ENCODE peak calls at places on chromosome 19, in nine cellular contexts. V is mesothelial cell of epicardium; W is NAMALWA; T is activated CD4-positive, CD25-positive, alpha-beta regulatory T cell treated with anti-CD3 and anti-CD28 coated beads, Interleukin-2, amount 50 U/mL, for 16 hours; J is foreskin fibroblast; I is DMS153; O is left ventricle myocardium superior; M is AG04450; K is activated naive CD4-positive, alpha-beta T cell treated with anti-CD3 and anti-CD28 coated beads, Interleukin-2, amount 10 ng/mL, durations not matched to agents 7 days and 5 days. B is an unnamed sample.

GRCh38 chr19:3029070-3029923 is at the start of gene TLE2:
- DNase-seq in I (no peak), O (peak; percentile 50), M (no peak), J (no peak), K (no peak), V (no peak), W (no peak), T (no peak), B (no peak)

GRCh38 chr19:3807574-3808354 is 21.6 kb upstream of the MATK start:
- DNase-seq in J (no peak), M (no peak), I (no peak), T (no peak), O (no peak), W (no peak), K (no peak), V (no peak), B (no peak)

GRCh38 chr19:47310819-47311218 is 1.2 kb downstream of the C5AR1 start:
- DNase-seq in T (no peak), V (peak; percentile 71), W (no peak), J (peak; percentile 75), I (peak; percentile 7), M (no peak), K (no peak), O (peak; percentile 74), B (peak; percentile 84)

GRCh38 chr19:1977116-1977515 is 36.1 kb downstream of the CSNK1G2 start:
- DNase-seq in I (no peak), V (no peak), J (no peak), K (no peak), T (no peak), W (no peak), O (no peak), M (no peak), B (no peak)

GRCh38 chr19:20077791-20078463 is at the start of gene ZNF90:
- DNase-seq in O (peak; percentile 92), J (peak; percentile 97), I (no peak), K (peak; percentile 92), V (peak; percentile 94), T (peak; percentile 74), W (peak; percentile 99), M (peak; percentile 92), B (peak; percentile 88)

GRCh38 chr19:4547303-4548237 is 7.7 kb upstream of the LRG1 start:
- DNase-seq in O (no peak), T (no peak), K (peak; percentile 35), V (no peak), J (no peak), I (no peak), M (no peak), W (peak; percentile 48), B (peak; percentile 77)

GRCh38 chr19:29596885-29597525 is 9.1 kb upstream of the POP4 start:
- DNase-seq in W (no peak), I (peak; percentile 69), T (no peak), K (peak; percentile 8), O (no peak), V (no peak), J (peak; percentile 53), M (peak; percentile 8), B (no peak)

GRCh38 chr19:47776568-47776967 is 1.9 kb upstream of the SELENOW start:
- DNase-seq in V (no peak), J (no peak), K (no peak), I (peak; percentile 100), O (no peak), M (no peak), W (no peak), T (no peak), B (no peak)

GRCh38 chr19:57934820-57935665 is at the start of gene ZNF418:
- DNase-seq in K (peak; percentile 72), W (no peak), V (peak; percentile 60), T (no peak), O (peak; percentile 58), J (peak; percentile 89), I (no peak), M (peak; percentile 43), B (peak; percentile 47)

GRCh38 chr19:56603829-56604228 is 8.7 kb downstream of the ZNF71 start:
- DNase-seq in O (peak; percentile 39), V (no peak), W (no peak), M (no peak), K (no peak), J (peak; percentile 30), I (no peak), T (no peak), B (no peak)

GRCh38 chr19:31290926-31291590 is 58.2 kb downstream of the TSHZ3 start:
- DNase-seq in I (no peak), M (no peak), V (no peak), T (no peak), W (no peak), K (no peak), O (no peak), J (no peak), B (no peak)

GRCh38 chr19:35509018-35509652 is 4.3 kb downstream of the DMKN start:
- DNase-seq in T (no peak), O (no peak), K (peak; percentile 58), J (no peak), M (no peak), W (peak; percentile 23), I (no peak), V (no peak), B (peak; percentile 84)

GRCh38 chr19:32124585-32124984 is 220.8 kb upstream of the ZNF507 start:
- DNase-seq in T (no peak), I (no peak), W (no peak), V (no peak), J (no peak), K (no peak), M (no peak), O (no peak), B (no peak)

GRCh38 chr19:1469936-1470863 is 8.8 kb downstream of the C19orf25 start:
- DNase-seq in M (no peak), T (peak; percentile 43), I (peak; percentile 33), K (peak; percentile 87), V (no peak), O (peak; percentile 68), W (peak; percentile 80), J (peak; percentile 64), B (peak; percentile 64)

B was measured in lower lobe of right lung.